ENCODE peak calls at places on chromosomes 4 and X, in seven cellular contexts. One of them, this sample, is unnamed.
A peak's percentile ranks its signal among the peaks of the same experiment; 100 is the strongest.

GRCh38 chrX:153642313-153642654 is 4.7 kb upstream of the DUSP9 start:
- DNase-seq in ELR: no peak
- DNase-seq in Kasumi-1: no peak
- DNase-seq in fibroblast of mammary gland: no peak
- DNase-seq in RKO: no peak
- DNase-seq in heart right ventricle: no peak
- DNase-seq in hypothalamus: no peak
- DNase-seq in this sample: no peak

GRCh38 chr4:94610140-94610539 is 147.6 kb upstream of the BMPR1B start:
- DNase-seq in ELR: no peak
- DNase-seq in Kasumi-1: no peak
- DNase-seq in fibroblast of mammary gland: no peak
- DNase-seq in RKO: no peak
- DNase-seq in heart right ventricle: no peak
- DNase-seq in hypothalamus: no peak
- DNase-seq in this sample: no peak

GRCh38 chrX:49177338-49177833 is 5.7 kb downstream of the PLP2 start:
- DNase-seq in ELR: no peak
- DNase-seq in Kasumi-1: peak; percentile 47
- DNase-seq in fibroblast of mammary gland: no peak
- DNase-seq in RKO: no peak
- DNase-seq in heart right ventricle: no peak
- DNase-seq in hypothalamus: no peak
- DNase-seq in this sample: no peak

GRCh38 chrX:47562615-47563243 is 1.7 kb downstream of the ARAF start:
- DNase-seq in ELR: peak; percentile 47
- DNase-seq in Kasumi-1: peak; percentile 41
- DNase-seq in fibroblast of mammary gland: peak; percentile 41
- DNase-seq in RKO: peak; percentile 42
- DNase-seq in heart right ventricle: no peak
- DNase-seq in hypothalamus: no peak
- DNase-seq in this sample: no peak

GRCh38 chrX:2756534-2756933 is 4.7 kb downstream of the XG start:
- DNase-seq in ELR: no peak
- DNase-seq in Kasumi-1: no peak
- DNase-seq in fibroblast of mammary gland: no peak
- DNase-seq in RKO: no peak
- DNase-seq in heart right ventricle: no peak
- DNase-seq in hypothalamus: no peak
- DNase-seq in this sample: no peak

GRCh38 chrX:18698762-18699650 is 8.4 kb upstream of the PPEF1 start:
- DNase-seq in ELR: no peak
- DNase-seq in Kasumi-1: no peak
- DNase-seq in fibroblast of mammary gland: peak; percentile 10
- DNase-seq in RKO: no peak
- DNase-seq in heart right ventricle: no peak
- DNase-seq in hypothalamus: no peak
- DNase-seq in this sample: no peak

GRCh38 chrX:39226307-39226706 is 425.0 kb downstream of the MID1IP1 start:
- DNase-seq in ELR: no peak
- DNase-seq in Kasumi-1: no peak
- DNase-seq in fibroblast of mammary gland: no peak
- DNase-seq in RKO: no peak
- DNase-seq in heart right ventricle: no peak
- DNase-seq in hypothalamus: no peak
- DNase-seq in this sample: no peak

GRCh38 chr4:76197971-76198410 is 15.6 kb downstream of the SCARB2 start:
- DNase-seq in ELR: no peak
- DNase-seq in Kasumi-1: peak; percentile 73
- DNase-seq in fibroblast of mammary gland: peak; percentile 68
- DNase-seq in RKO: no peak
- DNase-seq in heart right ventricle: peak; percentile 53
- DNase-seq in hypothalamus: peak; percentile 51
- DNase-seq in this sample: peak; percentile 97

GRCh38 chr4:8028884-8029568 is 89.4 kb upstream of the AFAP1 start:
- DNase-seq in ELR: no peak
- DNase-seq in Kasumi-1: no peak
- DNase-seq in fibroblast of mammary gland: no peak
- DNase-seq in RKO: no peak
- DNase-seq in heart right ventricle: no peak
- DNase-seq in hypothalamus: no peak
- DNase-seq in this sample: no peak

GRCh38 chr4:116603096-116603495 is 482.3 kb downstream of the TRAM1L1 start:
- DNase-seq in ELR: no peak
- DNase-seq in Kasumi-1: no peak
- DNase-seq in fibroblast of mammary gland: no peak
- DNase-seq in RKO: no peak
- DNase-seq in heart right ventricle: no peak
- DNase-seq in hypothalamus: no peak
- DNase-seq in this sample: no peak

GRCh38 chr4:121771869-121772268 is 6.9 kb upstream of the SMIM43 start:
- DNase-seq in ELR: no peak
- DNase-seq in Kasumi-1: no peak
- DNase-seq in fibroblast of mammary gland: no peak
- DNase-seq in RKO: no peak
- DNase-seq in heart right ventricle: no peak
- DNase-seq in hypothalamus: no peak
- DNase-seq in this sample: no peak

GRCh38 chrX:110847334-110847733 is 51.7 kb upstream of the CHRDL1 start:
- DNase-seq in ELR: peak; percentile 72
- DNase-seq in Kasumi-1: peak; percentile 54
- DNase-seq in fibroblast of mammary gland: peak; percentile 75
- DNase-seq in RKO: peak; percentile 70
- DNase-seq in heart right ventricle: no peak
- DNase-seq in hypothalamus: no peak
- DNase-seq in this sample: no peak

GRCh38 chrX:137031517-137032377 is 2.0 kb downstream of the GPR101 start:
- DNase-seq in ELR: peak; percentile 40
- DNase-seq in Kasumi-1: peak; percentile 55
- DNase-seq in fibroblast of mammary gland: peak; percentile 44
- DNase-seq in RKO: no peak
- DNase-seq in heart right ventricle: peak; percentile 20
- DNase-seq in hypothalamus: no peak
- DNase-seq in this sample: no peak

GRCh38 chrX:78029663-78030062 is 60.2 kb upstream of the PGAM4 start:
- DNase-seq in ELR: peak; percentile 50
- DNase-seq in Kasumi-1: peak; percentile 47
- DNase-seq in fibroblast of mammary gland: peak; percentile 45
- DNase-seq in RKO: peak; percentile 61
- DNase-seq in heart right ventricle: no peak
- DNase-seq in hypothalamus: no peak
- DNase-seq in this sample: peak; percentile 73

GRCh38 chr4:166078956-166079355 is 205.9 kb downstream of the TLL1 start:
- DNase-seq in ELR: peak; percentile 25
- DNase-seq in Kasumi-1: peak; percentile 60
- DNase-seq in fibroblast of mammary gland: peak; percentile 9
- DNase-seq in RKO: no peak
- DNase-seq in heart right ventricle: no peak
- DNase-seq in hypothalamus: no peak
- DNase-seq in this sample: no peak

GRCh38 chr4:78622253-78622979 is 70.8 kb downstream of the ANXA3 start:
- DNase-seq in ELR: peak; percentile 73
- DNase-seq in Kasumi-1: no peak
- DNase-seq in fibroblast of mammary gland: peak; percentile 70
- DNase-seq in RKO: no peak
- DNase-seq in heart right ventricle: no peak
- DNase-seq in hypothalamus: no peak
- DNase-seq in this sample: no peak

GRCh38 chr4:58776627-58777026 is 1666.4 kb upstream of the IGFBP7 start:
- DNase-seq in ELR: peak; percentile 86
- DNase-seq in Kasumi-1: no peak
- DNase-seq in fibroblast of mammary gland: peak; percentile 2
- DNase-seq in RKO: peak; percentile 66
- DNase-seq in heart right ventricle: no peak
- DNase-seq in hypothalamus: no peak
- DNase-seq in this sample: no peak

GRCh38 chrX:16786791-16787735 is 797 bp downstream of the TXLNG start:
- DNase-seq in ELR: peak; percentile 32
- DNase-seq in Kasumi-1: no peak
- DNase-seq in fibroblast of mammary gland: peak; percentile 50
- DNase-seq in RKO: peak; percentile 69
- DNase-seq in heart right ventricle: peak; percentile 18
- DNase-seq in hypothalamus: peak; percentile 32
- DNase-seq in this sample: peak; percentile 76

GRCh38 chr4:113223001-113223400 is 173.5 kb downstream of the ANK2 start:
- DNase-seq in ELR: no peak
- DNase-seq in Kasumi-1: peak; percentile 27
- DNase-seq in fibroblast of mammary gland: no peak
- DNase-seq in RKO: no peak
- DNase-seq in heart right ventricle: no peak
- DNase-seq in hypothalamus: no peak
- DNase-seq in this sample: no peak

GRCh38 chrX:48945517-48946348 is 11.7 kb downstream of the OTUD5 start:
- DNase-seq in ELR: peak; percentile 62
- DNase-seq in Kasumi-1: peak; percentile 57
- DNase-seq in fibroblast of mammary gland: peak; percentile 51
- DNase-seq in RKO: peak; percentile 68
- DNase-seq in heart right ventricle: peak; percentile 37
- DNase-seq in hypothalamus: no peak
- DNase-seq in this sample: peak; percentile 39

GRCh38 chrX:105837227-105837626 is 14.9 kb downstream of the NRK start:
- DNase-seq in ELR: peak; percentile 0
- DNase-seq in Kasumi-1: no peak
- DNase-seq in fibroblast of mammary gland: peak; percentile 86
- DNase-seq in RKO: peak; percentile 3
- DNase-seq in heart right ventricle: peak; percentile 25
- DNase-seq in hypothalamus: no peak
- DNase-seq in this sample: peak; percentile 26

GRCh38 chr4:84967292-84967651 is 782 bp upstream of the WDFY3 start:
- DNase-seq in ELR: peak; percentile 46
- DNase-seq in Kasumi-1: no peak
- DNase-seq in fibroblast of mammary gland: peak; percentile 66
- DNase-seq in RKO: peak; percentile 43
- DNase-seq in heart right ventricle: no peak
- DNase-seq in hypothalamus: no peak
- DNase-seq in this sample: no peak

GRCh38 chrX:133776072-133776471 is 209.3 kb downstream of the GPC3 start:
- DNase-seq in ELR: no peak
- DNase-seq in Kasumi-1: no peak
- DNase-seq in fibroblast of mammary gland: no peak
- DNase-seq in RKO: no peak
- DNase-seq in heart right ventricle: no peak
- DNase-seq in hypothalamus: no peak
- DNase-seq in this sample: no peak

GRCh38 chr4:159070742-159071141 is 32.1 kb upstream of the RAPGEF2 start:
- DNase-seq in ELR: peak; percentile 62
- DNase-seq in Kasumi-1: no peak
- DNase-seq in fibroblast of mammary gland: peak; percentile 99
- DNase-seq in RKO: no peak
- DNase-seq in heart right ventricle: no peak
- DNase-seq in hypothalamus: no peak
- DNase-seq in this sample: peak; percentile 40

GRCh38 chr4:38310446-38311043 is 350.3 kb downstream of the PTTG2 start:
- DNase-seq in ELR: no peak
- DNase-seq in Kasumi-1: no peak
- DNase-seq in fibroblast of mammary gland: no peak
- DNase-seq in RKO: no peak
- DNase-seq in heart right ventricle: no peak
- DNase-seq in hypothalamus: no peak
- DNase-seq in this sample: no peak

GRCh38 chrX:147850875-147851274 is 60.8 kb upstream of the FMR1 start:
- DNase-seq in ELR: no peak
- DNase-seq in Kasumi-1: no peak
- DNase-seq in fibroblast of mammary gland: no peak
- DNase-seq in RKO: no peak
- DNase-seq in heart right ventricle: no peak
- DNase-seq in hypothalamus: no peak
- DNase-seq in this sample: no peak

GRCh38 chrX:40104649-40105015 is 6.9 kb upstream of the BCOR start:
- DNase-seq in ELR: peak; percentile 75
- DNase-seq in Kasumi-1: no peak
- DNase-seq in fibroblast of mammary gland: peak; percentile 64
- DNase-seq in RKO: peak; percentile 54
- DNase-seq in heart right ventricle: peak; percentile 50
- DNase-seq in hypothalamus: no peak
- DNase-seq in this sample: no peak

GRCh38 chrX:153488231-153488914 is 6.4 kb upstream of the BGN start:
- DNase-seq in ELR: no peak
- DNase-seq in Kasumi-1: no peak
- DNase-seq in fibroblast of mammary gland: no peak
- DNase-seq in RKO: no peak
- DNase-seq in heart right ventricle: peak; percentile 60
- DNase-seq in hypothalamus: no peak
- DNase-seq in this sample: no peak

GRCh38 chr4:125313989-125314602 is 659 bp upstream of the FAT4 start:
- DNase-seq in ELR: peak; percentile 15
- DNase-seq in Kasumi-1: peak; percentile 16
- DNase-seq in fibroblast of mammary gland: no peak
- DNase-seq in RKO: no peak
- DNase-seq in heart right ventricle: no peak
- DNase-seq in hypothalamus: no peak
- DNase-seq in this sample: no peak

GRCh38 chr4:5330339-5330738 is 279.1 kb downstream of the STK32B start:
- DNase-seq in ELR: no peak
- DNase-seq in Kasumi-1: no peak
- DNase-seq in fibroblast of mammary gland: no peak
- DNase-seq in RKO: no peak
- DNase-seq in heart right ventricle: no peak
- DNase-seq in hypothalamus: no peak
- DNase-seq in this sample: no peak

GRCh38 chrX:17496407-17496806 is 121.4 kb downstream of the NHS start:
- DNase-seq in ELR: no peak
- DNase-seq in Kasumi-1: no peak
- DNase-seq in fibroblast of mammary gland: no peak
- DNase-seq in RKO: no peak
- DNase-seq in heart right ventricle: no peak
- DNase-seq in hypothalamus: no peak
- DNase-seq in this sample: no peak

GRCh38 chr4:3440979-3441500 is 728 bp upstream of the HGFAC start:
- DNase-seq in ELR: peak; percentile 39
- DNase-seq in Kasumi-1: no peak
- DNase-seq in fibroblast of mammary gland: peak; percentile 21
- DNase-seq in RKO: peak; percentile 7
- DNase-seq in heart right ventricle: peak; percentile 15
- DNase-seq in hypothalamus: no peak
- DNase-seq in this sample: peak; percentile 73

GRCh38 chr4:16858275-16858752 is 40.1 kb downstream of the LDB2 start:
- DNase-seq in ELR: peak; percentile 92
- DNase-seq in Kasumi-1: no peak
- DNase-seq in fibroblast of mammary gland: peak; percentile 58
- DNase-seq in RKO: no peak
- DNase-seq in heart right ventricle: no peak
- DNase-seq in hypothalamus: no peak
- DNase-seq in this sample: no peak

GRCh38 chrX:144334577-144334976 is 450.7 kb downstream of the UBE2NL start:
- DNase-seq in ELR: no peak
- DNase-seq in Kasumi-1: no peak
- DNase-seq in fibroblast of mammary gland: no peak
- DNase-seq in RKO: no peak
- DNase-seq in heart right ventricle: no peak
- DNase-seq in hypothalamus: no peak
- DNase-seq in this sample: no peak